ENCODE peak calls at places on chromosome 11, in nine cellular contexts. Y, C, O, U, M, H, D, I and F are unnamed samples.
A peak's percentile ranks its signal among the peaks of the same experiment; 100 is the strongest.

GRCh38 chr11:73343076-73343833 is 32.9 kb upstream of the RELT start:
- DNase-seq in Y (no peak), C (no peak), O (no peak), U (no peak), M (no peak), H (no peak), D (peak; percentile 63), I (no peak), F (no peak)

GRCh38 chr11:79375818-79376550 is 64.8 kb downstream of the TENM4 start:
- DNase-seq in Y (no peak), C (no peak), O (no peak), U (no peak), M (no peak), H (no peak), D (peak; percentile 69), I (no peak), F (no peak)

GRCh38 chr11:23205156-23205871 is 345.0 kb upstream of the CCDC179 start:
- DNase-seq in Y (no peak), C (no peak), O (no peak), U (no peak), M (no peak), H (peak; percentile 72), D (no peak), I (no peak), F (no peak)

GRCh38 chr11:14645985-14646900 is 2.6 kb downstream of the PDE3B start:
- DNase-seq in Y (no peak), C (no peak), O (no peak), U (no peak), M (no peak), H (no peak), D (no peak), I (no peak), F (no peak)

GRCh38 chr11:34358258-34358665 is 452 bp upstream of the ABTB2 start:
- DNase-seq in Y (peak; percentile 83), C (peak; percentile 60), O (peak; percentile 77), U (peak; percentile 76), M (no peak), H (peak; percentile 76), D (peak; percentile 75), I (no peak), F (no peak)

GRCh38 chr11:10450451-10451398 is 4.3 kb upstream of the AMPD3 start:
- DNase-seq in Y (no peak), C (peak; percentile 33), O (peak; percentile 38), U (no peak), M (no peak), H (peak; percentile 24), D (peak; percentile 90), I (no peak), F (no peak)

GRCh38 chr11:132844956-132845355 is 687.3 kb downstream of the OPCML start:
- DNase-seq in Y (no peak), C (no peak), O (no peak), U (no peak), M (no peak), H (peak; percentile 98), D (no peak), I (peak; percentile 77), F (no peak)

GRCh38 chr11:119706029-119706428 is 23.0 kb downstream of the NECTIN1 start:
- DNase-seq in Y (no peak), C (no peak), O (no peak), U (no peak), M (no peak), H (no peak), D (no peak), I (no peak), F (no peak)

GRCh38 chr11:8707541-8708270 is 25.1 kb downstream of the RPL27A start:
- DNase-seq in Y (peak; percentile 86), C (peak; percentile 98), O (peak; percentile 67), U (no peak), M (no peak), H (peak; percentile 84), D (no peak), I (no peak), F (peak; percentile 78)

GRCh38 chr11:123567466-123567865 is 87.0 kb downstream of the SCN3B start:
- DNase-seq in Y (no peak), C (no peak), O (no peak), U (no peak), M (no peak), H (no peak), D (no peak), I (no peak), F (no peak)

GRCh38 chr11:44709966-44710365 is 16.8 kb upstream of the TSPAN18 start:
- DNase-seq in Y (no peak), C (no peak), O (no peak), U (no peak), M (no peak), H (peak; percentile 55), D (no peak), I (no peak), F (no peak)

GRCh38 chr11:96112192-96113099 is 188.5 kb upstream of the MTMR2 start:
- DNase-seq in Y (no peak), C (no peak), O (no peak), U (no peak), M (peak; percentile 58), H (no peak), D (no peak), I (no peak), F (no peak)

GRCh38 chr11:120547871-120548681 is 36.5 kb downstream of the GRIK4 start:
- DNase-seq in Y (peak; percentile 95), C (peak; percentile 84), O (peak; percentile 96), U (no peak), M (no peak), H (peak; percentile 97), D (peak; percentile 59), I (peak; percentile 93), F (peak; percentile 59)

GRCh38 chr11:72239849-72240460 is 4.0 kb downstream of the PHOX2A start:
- DNase-seq in Y (peak; percentile 84), C (no peak), O (peak; percentile 67), U (no peak), M (no peak), H (peak; percentile 11), D (peak; percentile 28), I (no peak), F (no peak)

GRCh38 chr11:47591764-47592163 is 2.4 kb downstream of the C1QTNF4 start:
- DNase-seq in Y (no peak), C (no peak), O (no peak), U (no peak), M (no peak), H (no peak), D (no peak), I (no peak), F (no peak)

GRCh38 chr11:63599211-63600122 is 14.8 kb downstream of the PLAAT3 start:
- DNase-seq in Y (no peak), C (no peak), O (no peak), U (peak; percentile 54), M (no peak), H (peak; percentile 69), D (no peak), I (no peak), F (no peak)

GRCh38 chr11:64445651-64446050 is 86.7 kb downstream of the RPS6KA4 start:
- DNase-seq in Y (no peak), C (no peak), O (no peak), U (no peak), M (no peak), H (no peak), D (no peak), I (no peak), F (no peak)

GRCh38 chr11:93444671-93445073 is 98.5 kb downstream of the SMCO4 start:
- DNase-seq in Y (no peak), C (no peak), O (peak; percentile 11), U (no peak), M (no peak), H (peak; percentile 90), D (peak; percentile 88), I (no peak), F (no peak)

GRCh38 chr11:73383249-73384126 is 7.3 kb downstream of the RELT start:
- DNase-seq in Y (no peak), C (no peak), O (no peak), U (no peak), M (no peak), H (no peak), D (no peak), I (no peak), F (no peak)

GRCh38 chr11:114124601-114125144 is 65.2 kb downstream of the ZBTB16 start:
- DNase-seq in Y (no peak), C (no peak), O (no peak), U (no peak), M (no peak), H (no peak), D (no peak), I (no peak), F (no peak)

GRCh38 chr11:115458877-115459276 is 45.3 kb downstream of the CADM1 start:
- DNase-seq in Y (no peak), C (no peak), O (no peak), U (no peak), M (no peak), H (peak; percentile 65), D (no peak), I (no peak), F (no peak)

GRCh38 chr11:727859-728748 is 19.2 kb upstream of the TALDO1 start:
- DNase-seq in Y (peak; percentile 95), C (peak; percentile 88), O (peak; percentile 88), U (peak; percentile 95), M (no peak), H (peak; percentile 89), D (peak; percentile 85), I (no peak), F (peak; percentile 83)

GRCh38 chr11:62217191-62217748 is 8.8 kb downstream of the SCGB2A1 start:
- DNase-seq in Y (no peak), C (no peak), O (no peak), U (no peak), M (no peak), H (no peak), D (peak; percentile 75), I (no peak), F (no peak)
- TF ChIP-seq CTCF in Y (no peak), C (peak; percentile 46), O (no peak), U (peak; percentile 75), M (peak; percentile 47), H (no peak), D (peak; percentile 70), I (peak; percentile 52), F (no peak)

GRCh38 chr11:55481416-55481815 is 72.9 kb upstream of the OR4C15 start:
- DNase-seq in Y (no peak), C (no peak), O (no peak), U (no peak), M (no peak), H (no peak), D (no peak), I (no peak), F (no peak)
- H3K4me3 ChIP-seq in Y (no peak overlapping the region), C (no peak overlapping the region), O (no peak overlapping the region), U (no peak overlapping the region), M (no peak overlapping the region), H (no peak overlapping the region), D (no peak overlapping the region), I (no peak overlapping the region), F (no peak overlapping the region)

DNA sequence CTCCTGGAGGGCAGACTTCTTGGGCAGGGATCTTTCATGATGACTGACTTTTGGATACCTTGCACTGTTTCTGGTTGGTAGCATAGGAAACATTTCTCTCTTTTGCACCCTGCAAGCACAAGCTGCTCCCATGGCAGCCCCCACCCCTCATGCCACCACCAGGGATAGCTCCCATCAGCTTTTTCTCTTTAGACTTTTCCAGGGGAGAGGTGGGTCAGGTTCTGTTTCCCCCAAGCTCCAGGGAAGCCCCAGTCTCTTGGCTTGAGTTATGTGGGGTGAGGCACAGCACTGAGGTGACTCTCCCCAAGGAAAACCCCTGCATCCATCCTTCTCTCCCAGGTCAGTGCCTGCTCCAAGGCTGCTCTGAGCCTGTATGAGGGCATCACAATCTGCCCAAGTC is 22.5 kb downstream of the LRRC32 start:
- DNase-seq in Y (no peak), C (no peak), O (no peak), U (no peak), M (no peak), H (no peak), D (no peak), I (no peak), F (no peak)
- H3K27me3 ChIP-seq in Y (no peaks in the 10 kb centered on the region), C (no peaks in the 10 kb centered on the region), O (no peaks in the 10 kb centered on the region), U (peaks cover 10% of the 10 kb centered on the region), M (no peaks in the 10 kb centered on the region), H (peaks cover 6% of the 10 kb centered on the region), D (no peaks in the 10 kb centered on the region), I (peaks cover 21% of the 10 kb centered on the region), F (no peaks in the 10 kb centered on the region)

GRCh38 chr11:58919980-58920379 is 19.3 kb upstream of the GLYATL1 start:
- DNase-seq in Y (no peak), C (no peak), O (no peak), U (no peak), M (no peak), H (no peak), D (no peak), I (no peak), F (no peak)
- TF ChIP-seq CTCF in Y (no peak), C (no peak), O (no peak), U (no peak), M (no peak), H (no peak), D (peak; percentile 24), I (no peak), F (no peak)